ENCODE peak calls at places on chromosome 19, in eight cellular contexts. Q is fibroblast of gingiva; Y is left ventricle myocardium superior; G is pancreas; V is NCI-H1092 treated with DMSO at 0.1 percent for 48 hours; N is activated naive CD4-positive, alpha-beta T cell treated with anti-CD3 and anti-CD28 coated beads, Interleukin-2, amount 50 U/mL, for 16 hours; X is head of caudate nucleus; S is left ventricle myocardium inferior. L is an unnamed sample.

GRCh38 chr19:1674293-1674679 is 21.9 kb upstream of the TCF3 start:
- DNase-seq in Q (no peak), V (no peak), S (no peak), X (no peak), Y (no peak), G (no peak), N (no peak), L (no peak)

GRCh38 chr19:47713046-47714021 is at the start of gene EHD2:
- DNase-seq in G (peak), Y (peak), S (peak), N (peak), X (peak), Q (peak), V (no peak), L (peak)

GRCh38 chr19:10514211-10515145 is 2.8 kb downstream of the S1PR5 start:
- DNase-seq in Q (no peak), S (no peak), X (peak), V (no peak), N (peak), G (peak), Y (no peak), L (no peak)

GRCh38 chr19:55459551-55459949 is 1.9 kb downstream of the ISOC2 start:
- DNase-seq in Q (no peak), X (no peak), G (no peak), V (no peak), Y (no peak), S (no peak), N (no peak), L (no peak)

GRCh38 chr19:5686647-5687359 is 3.3 kb upstream of the RPL36 start:
- DNase-seq in V (peak), X (peak), Q (peak), Y (peak), G (peak), N (peak), S (peak), L (peak)

GRCh38 chr19:40089462-40089861 is 1.3 kb downstream of the ZNF780A start:
- DNase-seq in N (no peak), Y (no peak), V (no peak), G (no peak), Q (peak), S (no peak), X (no peak), L (peak)

GRCh38 chr19:58181902-58182576 is 822 bp upstream of the ZNF274 start:
- DNase-seq in N (peak), Y (peak), S (peak), G (no peak), Q (no peak), X (no peak), V (peak), L (peak)

GRCh38 chr19:12648088-12648487 is 18.5 kb downstream of the MAN2B1 start:
- DNase-seq in X (no peak), S (no peak), Q (no peak), G (peak), V (peak), N (no peak), Y (peak), L (peak)

GRCh38 chr19:13526552-13526951 is 20.3 kb upstream of the CACNA1A start:
- DNase-seq in V (no peak), G (no peak), N (no peak), S (no peak), Y (no peak), Q (no peak), X (no peak), L (no peak)

GRCh38 chr19:2923510-2923909 is 21.3 kb downstream of the ZNF77 start:
- DNase-seq in N (no peak), V (peak), Y (no peak), S (no peak), Q (peak), G (no peak), X (no peak), L (no peak)

GRCh38 chr19:1271528-1272422 is 2.6 kb downstream of the CIRBP start:
- DNase-seq in X (no peak), G (no peak), Y (peak), V (no peak), S (no peak), N (no peak), Q (no peak), L (no peak)

GRCh38 chr19:12924621-12925310 is 5.7 kb upstream of the SYCE2 start:
- DNase-seq in S (no peak), G (no peak), Y (no peak), N (no peak), X (no peak), Q (no peak), V (no peak), L (no peak)

GRCh38 chr19:3593156-3593555 is 7.9 kb downstream of the GIPC3 start:
- DNase-seq in Y (no peak), N (no peak), S (no peak), G (no peak), V (no peak), X (no peak), Q (no peak), L (no peak)

GRCh38 chr19:44648536-44649370 is 5.0 kb downstream of the PVR start:
- DNase-seq in N (no peak), S (peak), G (peak), X (no peak), Y (no peak), Q (peak), V (no peak), L (peak)

GRCh38 chr19:56348289-56348877 is 33.7 kb upstream of the ZSCAN5A start:
- DNase-seq in N (peak), X (no peak), Y (no peak), Q (no peak), S (no peak), G (no peak), V (no peak), L (no peak)

GRCh38 chr19:4464815-4465581 is 7.1 kb upstream of the HDGFL2 start:
- DNase-seq in X (no peak), V (no peak), Q (no peak), Y (no peak), G (no peak), S (no peak), N (no peak), L (no peak)

GRCh38 chr19:42149447-42150202 is 17.4 kb upstream of the POU2F2 start:
- DNase-seq in S (no peak), N (no peak), V (peak), X (no peak), G (no peak), Q (no peak), Y (no peak), L (no peak)

GRCh38 chr19:38734426-38735256 is 9.6 kb downstream of the CAPN12 start:
- DNase-seq in G (peak), Q (no peak), V (no peak), X (no peak), N (no peak), S (no peak), Y (no peak), L (no peak)